ENCODE peak calls at places on chromosome 6, in four cellular contexts. F is C1 segment of cervical spinal cord, H is G401, N is HS-5. C is an unnamed sample.
A peak's percentile ranks its signal among the peaks of the same experiment; 100 is the strongest.

GRCh38 chr6:119128252-119128912 is 49.9 kb upstream of the FAM184A start:
- DNase-seq in F (no peak), H (no peak), N (no peak), C (no peak)

GRCh38 chr6:4180653-4181255 is 45.4 kb upstream of the ECI2 start:
- DNase-seq in F (no peak), H (no peak), N (no peak), C (peak; percentile 56)

GRCh38 chr6:136319732-136320131 is 30.1 kb upstream of the BCLAF1 start:
- DNase-seq in F (no peak), H (no peak), N (no peak), C (no peak)

GRCh38 chr6:28977351-28978136 is 27.6 kb downstream of the ZNF311 start:
- DNase-seq in F (no peak), H (no peak), N (peak; percentile 57), C (peak; percentile 68)

GRCh38 chr6:128521302-128521632 is 868 bp upstream of the PTPRK start:
- DNase-seq in F (no peak), H (no peak), N (no peak), C (no peak)

GRCh38 chr6:34922177-34922663 is 33.2 kb downstream of the ANKS1A start:
- DNase-seq in F (no peak), H (no peak), N (peak; percentile 49), C (peak; percentile 81)

GRCh38 chr6:1832844-1833787 is 223.4 kb downstream of the FOXC1 start:
- DNase-seq in F (no peak), H (peak; percentile 13), N (no peak), C (no peak)

GRCh38 chr6:15086273-15087158 is 159.4 kb upstream of the JARID2 start:
- DNase-seq in F (no peak), H (no peak), N (no peak), C (no peak)

GRCh38 chr6:156883497-156884252 is 106.5 kb downstream of the ARID1B start:
- DNase-seq in F (no peak), H (no peak), N (no peak), C (peak; percentile 58)

GRCh38 chr6:41508479-41508878 is 37.7 kb upstream of the FOXP4 start:
- DNase-seq in F (no peak), H (no peak), N (no peak), C (no peak)

GRCh38 chr6:82251942-82252341 is 4.4 kb upstream of the IBTK start:
- DNase-seq in F (no peak), H (peak; percentile 28), N (no peak), C (peak; percentile 51)

GRCh38 chr6:143271024-143271423 is 179.5 kb downstream of the ADAT2 start:
- DNase-seq in F (no peak), H (peak; percentile 28), N (peak; percentile 86), C (peak; percentile 90)

GRCh38 chr6:132961122-132961521 is 146.8 kb downstream of the RPS12 start:
- DNase-seq in F (no peak), H (no peak), N (peak; percentile 53), C (peak; percentile 87)

GRCh38 chr6:30006170-30007131 is 54.6 kb upstream of the POLR1H start:
- DNase-seq in F (no peak), H (no peak), N (no peak), C (no peak)

GRCh38 chr6:135974416-135974815 is 122.9 kb downstream of the PDE7B start:
- DNase-seq in F (no peak), H (no peak), N (no peak), C (no peak)

GRCh38 chr6:131394768-131395432 is 178.1 kb upstream of the ARG1 start:
- DNase-seq in F (no peak), H (no peak), N (no peak), C (no peak)

GRCh38 chr6:165649701-165650137 is 13.3 kb downstream of the PDE10A start:
- DNase-seq in F (no peak), H (no peak), N (no peak), C (no peak)

GRCh38 chr6:4658486-4658885 is 117.7 kb upstream of the CDYL start:
- DNase-seq in F (no peak), H (no peak), N (no peak), C (no peak)

GRCh38 chr6:162092816-162093502 is 634.6 kb downstream of the PRKN start:
- DNase-seq in F (no peak), H (peak; percentile 2), N (no peak), C (no peak)

GRCh38 chr6:34359438-34360158 is 32.9 kb downstream of the NUDT3 start:
- DNase-seq in F (no peak), H (peak; percentile 42), N (peak; percentile 32), C (peak; percentile 70)

GRCh38 chr6:29926081-29926794 is 16.1 kb upstream of the HLA-A start:
- DNase-seq in F (no peak), H (no peak), N (no peak), C (peak; percentile 5)

C was measured in bronchial epithelial cell.